ENCODE peak calls at places on chromosomes 1 and 21, in ten cellular contexts. One of them, this sample, is unnamed.

GRCh38 chr21:42002421-42002958 is 7.7 kb downstream of the ZBTB21 start:
- DNase-seq in CD8-positive, alpha-beta T cell: peak
- DNase-seq in body of pancreas: no peak
- DNase-seq in NB4: no peak
- DNase-seq in colonic mucosa: no peak
- DNase-seq in lower lobe of right lung: no peak
- DNase-seq in right lobe of liver: no peak
- DNase-seq in PC-3: peak
- DNase-seq in heart left ventricle: no peak
- DNase-seq in thyroid gland: no peak
- DNase-seq in this sample: peak

GRCh38 chr1:221462345-221462744 is 279.5 kb downstream of the DUSP10 start:
- DNase-seq in CD8-positive, alpha-beta T cell: no peak
- DNase-seq in body of pancreas: no peak
- DNase-seq in NB4: no peak
- DNase-seq in colonic mucosa: no peak
- DNase-seq in lower lobe of right lung: no peak
- DNase-seq in right lobe of liver: no peak
- DNase-seq in PC-3: peak
- DNase-seq in heart left ventricle: no peak
- DNase-seq in thyroid gland: no peak
- DNase-seq in this sample: no peak

GRCh38 chr21:41780337-41781046 is 13.6 kb upstream of the RIPK4 start:
- DNase-seq in CD8-positive, alpha-beta T cell: no peak
- DNase-seq in body of pancreas: no peak
- DNase-seq in NB4: no peak
- DNase-seq in colonic mucosa: no peak
- DNase-seq in lower lobe of right lung: no peak
- DNase-seq in right lobe of liver: no peak
- DNase-seq in PC-3: no peak
- DNase-seq in heart left ventricle: no peak
- DNase-seq in thyroid gland: no peak
- DNase-seq in this sample: no peak

GRCh38 chr1:42379794-42380616 is 587 bp upstream of the RIMKLA start:
- DNase-seq in CD8-positive, alpha-beta T cell: no peak
- DNase-seq in body of pancreas: no peak
- DNase-seq in NB4: peak
- DNase-seq in colonic mucosa: no peak
- DNase-seq in lower lobe of right lung: peak
- DNase-seq in right lobe of liver: peak
- DNase-seq in PC-3: peak
- DNase-seq in heart left ventricle: no peak
- DNase-seq in thyroid gland: no peak
- DNase-seq in this sample: no peak

GRCh38 chr21:15809818-15810217 is 80.0 kb downstream of the USP25 start:
- DNase-seq in CD8-positive, alpha-beta T cell: no peak
- DNase-seq in body of pancreas: no peak
- DNase-seq in NB4: peak
- DNase-seq in colonic mucosa: no peak
- DNase-seq in lower lobe of right lung: peak
- DNase-seq in right lobe of liver: no peak
- DNase-seq in PC-3: no peak
- DNase-seq in heart left ventricle: no peak
- DNase-seq in thyroid gland: no peak
- DNase-seq in this sample: no peak

GRCh38 chr1:41478118-41478748 is 6.2 kb downstream of the EDN2 start:
- DNase-seq in CD8-positive, alpha-beta T cell: no peak
- DNase-seq in body of pancreas: no peak
- DNase-seq in NB4: no peak
- DNase-seq in colonic mucosa: no peak
- DNase-seq in lower lobe of right lung: peak
- DNase-seq in right lobe of liver: no peak
- DNase-seq in PC-3: no peak
- DNase-seq in heart left ventricle: no peak
- DNase-seq in thyroid gland: no peak
- DNase-seq in this sample: no peak

GRCh38 chr1:103108525-103109150 is 316 bp upstream of the COL11A1 start:
- DNase-seq in CD8-positive, alpha-beta T cell: no peak
- DNase-seq in body of pancreas: peak
- DNase-seq in NB4: no peak
- DNase-seq in colonic mucosa: no peak
- DNase-seq in lower lobe of right lung: no peak
- DNase-seq in right lobe of liver: no peak
- DNase-seq in PC-3: no peak
- DNase-seq in heart left ventricle: no peak
- DNase-seq in thyroid gland: peak
- DNase-seq in this sample: no peak

GRCh38 chr1:10446790-10447422 is 2.9 kb upstream of the CORT start:
- DNase-seq in CD8-positive, alpha-beta T cell: no peak
- DNase-seq in body of pancreas: no peak
- DNase-seq in NB4: no peak
- DNase-seq in colonic mucosa: no peak
- DNase-seq in lower lobe of right lung: no peak
- DNase-seq in right lobe of liver: no peak
- DNase-seq in PC-3: no peak
- DNase-seq in heart left ventricle: no peak
- DNase-seq in thyroid gland: no peak
- DNase-seq in this sample: no peak

GRCh38 chr1:219731771-219732170 is 118.9 kb upstream of the ZC3H11B start:
- DNase-seq in CD8-positive, alpha-beta T cell: no peak
- DNase-seq in body of pancreas: no peak
- DNase-seq in NB4: no peak
- DNase-seq in colonic mucosa: no peak
- DNase-seq in lower lobe of right lung: no peak
- DNase-seq in right lobe of liver: no peak
- DNase-seq in PC-3: peak
- DNase-seq in heart left ventricle: no peak
- DNase-seq in thyroid gland: no peak
- DNase-seq in this sample: no peak

GRCh38 chr1:184691719-184692324 is 62.8 kb downstream of the EDEM3 start:
- DNase-seq in CD8-positive, alpha-beta T cell: no peak
- DNase-seq in body of pancreas: no peak
- DNase-seq in NB4: peak
- DNase-seq in colonic mucosa: no peak
- DNase-seq in lower lobe of right lung: no peak
- DNase-seq in right lobe of liver: no peak
- DNase-seq in PC-3: peak
- DNase-seq in heart left ventricle: no peak
- DNase-seq in thyroid gland: no peak
- DNase-seq in this sample: peak

GRCh38 chr1:232193451-232193783 is 436.5 kb downstream of the SIPA1L2 start:
- DNase-seq in CD8-positive, alpha-beta T cell: no peak
- DNase-seq in body of pancreas: no peak
- DNase-seq in NB4: no peak
- DNase-seq in colonic mucosa: no peak
- DNase-seq in lower lobe of right lung: no peak
- DNase-seq in right lobe of liver: no peak
- DNase-seq in PC-3: no peak
- DNase-seq in heart left ventricle: no peak
- DNase-seq in thyroid gland: no peak
- DNase-seq in this sample: no peak

GRCh38 chr21:45996311-45997204 is 15.0 kb downstream of the COL6A1 start:
- DNase-seq in CD8-positive, alpha-beta T cell: no peak
- DNase-seq in body of pancreas: peak
- DNase-seq in NB4: no peak
- DNase-seq in colonic mucosa: peak
- DNase-seq in lower lobe of right lung: peak
- DNase-seq in right lobe of liver: peak
- DNase-seq in PC-3: no peak
- DNase-seq in heart left ventricle: peak
- DNase-seq in thyroid gland: peak
- DNase-seq in this sample: no peak

GRCh38 chr1:27634166-27634981 is 611 bp downstream of the FGR start:
- DNase-seq in CD8-positive, alpha-beta T cell: peak
- DNase-seq in body of pancreas: no peak
- DNase-seq in NB4: peak
- DNase-seq in colonic mucosa: no peak
- DNase-seq in lower lobe of right lung: peak
- DNase-seq in right lobe of liver: peak
- DNase-seq in PC-3: no peak
- DNase-seq in heart left ventricle: peak
- DNase-seq in thyroid gland: peak
- DNase-seq in this sample: peak

GRCh38 chr1:70403759-70404158 is 7.3 kb upstream of the CTH start:
- DNase-seq in CD8-positive, alpha-beta T cell: no peak
- DNase-seq in body of pancreas: no peak
- DNase-seq in NB4: no peak
- DNase-seq in colonic mucosa: no peak
- DNase-seq in lower lobe of right lung: no peak
- DNase-seq in right lobe of liver: no peak
- DNase-seq in PC-3: no peak
- DNase-seq in heart left ventricle: no peak
- DNase-seq in thyroid gland: no peak
- DNase-seq in this sample: no peak

GRCh38 chr1:197841158-197841557 is 61.3 kb upstream of the C1orf53 start:
- DNase-seq in CD8-positive, alpha-beta T cell: no peak
- DNase-seq in body of pancreas: no peak
- DNase-seq in NB4: no peak
- DNase-seq in colonic mucosa: no peak
- DNase-seq in lower lobe of right lung: no peak
- DNase-seq in right lobe of liver: no peak
- DNase-seq in PC-3: no peak
- DNase-seq in heart left ventricle: no peak
- DNase-seq in thyroid gland: no peak
- DNase-seq in this sample: no peak
- TF ChIP-seq CTCF in CD8-positive, alpha-beta T cell: no peak
- TF ChIP-seq CTCF in body of pancreas: no peak
- TF ChIP-seq CTCF in NB4: no peak
- TF ChIP-seq CTCF in colonic mucosa: no peak
- TF ChIP-seq CTCF in lower lobe of right lung: no peak
- TF ChIP-seq CTCF in right lobe of liver: no peak
- TF ChIP-seq CTCF in PC-3: no peak
- TF ChIP-seq CTCF in heart left ventricle: no peak
- TF ChIP-seq CTCF in thyroid gland: no peak
- TF ChIP-seq CTCF in this sample: no peak

GRCh38 chr1:212930986-212931678 is 19.2 kb upstream of the VASH2 start:
- DNase-seq in CD8-positive, alpha-beta T cell: no peak
- DNase-seq in body of pancreas: no peak
- DNase-seq in NB4: no peak
- DNase-seq in colonic mucosa: no peak
- DNase-seq in lower lobe of right lung: no peak
- DNase-seq in right lobe of liver: no peak
- DNase-seq in PC-3: peak
- DNase-seq in heart left ventricle: no peak
- DNase-seq in thyroid gland: no peak
- DNase-seq in this sample: peak
- H3K4me3 ChIP-seq in CD8-positive, alpha-beta T cell: no peak
- H3K4me3 ChIP-seq in body of pancreas: no peak
- H3K4me3 ChIP-seq in NB4: no peak
- H3K4me3 ChIP-seq in colonic mucosa: no peak
- H3K4me3 ChIP-seq in lower lobe of right lung: no peak
- H3K4me3 ChIP-seq in right lobe of liver: no peak
- H3K4me3 ChIP-seq in PC-3: no peak
- H3K4me3 ChIP-seq in heart left ventricle: no peak
- H3K4me3 ChIP-seq in thyroid gland: no peak
- H3K4me3 ChIP-seq in this sample: peak

DNA sequence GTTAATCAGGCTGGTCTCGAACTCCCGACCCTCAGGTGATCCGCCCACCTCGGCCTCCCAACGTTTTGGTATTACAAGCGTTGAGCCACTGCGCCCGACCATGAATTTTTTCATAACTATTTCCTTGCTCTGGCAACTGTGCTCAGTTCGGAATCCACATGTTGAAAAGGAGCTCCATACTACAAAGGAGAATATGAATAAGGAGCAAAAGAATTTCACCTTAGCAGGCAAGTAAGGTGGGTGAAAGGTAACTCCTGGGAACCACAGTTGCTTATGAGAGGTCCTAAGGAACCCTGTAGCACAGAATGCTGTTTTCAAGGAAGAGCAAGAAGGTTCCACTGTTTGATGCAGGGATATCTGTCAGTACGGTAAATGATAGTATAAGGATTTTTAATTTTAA is 29.9 kb upstream of the NADK start:
- DNase-seq in CD8-positive, alpha-beta T cell: no peak
- DNase-seq in body of pancreas: no peak
- DNase-seq in NB4: no peak
- DNase-seq in colonic mucosa: no peak
- DNase-seq in lower lobe of right lung: no peak
- DNase-seq in right lobe of liver: no peak
- DNase-seq in PC-3: no peak
- DNase-seq in heart left ventricle: no peak
- DNase-seq in thyroid gland: no peak
- DNase-seq in this sample: no peak
- TF ChIP-seq CTCF in CD8-positive, alpha-beta T cell: no peak
- TF ChIP-seq CTCF in body of pancreas: no peak
- TF ChIP-seq CTCF in NB4: no peak
- TF ChIP-seq CTCF in colonic mucosa: no peak
- TF ChIP-seq CTCF in lower lobe of right lung: no peak
- TF ChIP-seq CTCF in right lobe of liver: no peak
- TF ChIP-seq CTCF in PC-3: no peak
- TF ChIP-seq CTCF in heart left ventricle: no peak
- TF ChIP-seq CTCF in thyroid gland: no peak
- TF ChIP-seq CTCF in this sample: no peak

GRCh38 chr1:162612606-162613400 is 19.5 kb upstream of the DDR2 start:
- DNase-seq in CD8-positive, alpha-beta T cell: no peak
- DNase-seq in body of pancreas: peak
- DNase-seq in NB4: peak
- DNase-seq in colonic mucosa: no peak
- DNase-seq in lower lobe of right lung: no peak
- DNase-seq in right lobe of liver: peak
- DNase-seq in PC-3: no peak
- DNase-seq in heart left ventricle: no peak
- DNase-seq in thyroid gland: peak
- DNase-seq in this sample: no peak
- H3K4me3 ChIP-seq in CD8-positive, alpha-beta T cell: no peak
- H3K4me3 ChIP-seq in body of pancreas: no peak
- H3K4me3 ChIP-seq in NB4: no peak
- H3K4me3 ChIP-seq in colonic mucosa: no peak
- H3K4me3 ChIP-seq in lower lobe of right lung: no peak
- H3K4me3 ChIP-seq in right lobe of liver: no peak
- H3K4me3 ChIP-seq in PC-3: no peak
- H3K4me3 ChIP-seq in heart left ventricle: no peak
- H3K4me3 ChIP-seq in thyroid gland: no peak
- H3K4me3 ChIP-seq in this sample: no peak

GRCh38 chr1:93525431-93525830 is 77.5 kb downstream of the FNBP1L start:
- DNase-seq in CD8-positive, alpha-beta T cell: no peak
- DNase-seq in body of pancreas: no peak
- DNase-seq in NB4: no peak
- DNase-seq in colonic mucosa: no peak
- DNase-seq in lower lobe of right lung: no peak
- DNase-seq in right lobe of liver: no peak
- DNase-seq in PC-3: no peak
- DNase-seq in heart left ventricle: no peak
- DNase-seq in thyroid gland: no peak
- DNase-seq in this sample: no peak
- TF ChIP-seq CTCF in CD8-positive, alpha-beta T cell: no peak
- TF ChIP-seq CTCF in body of pancreas: no peak
- TF ChIP-seq CTCF in NB4: no peak
- TF ChIP-seq CTCF in colonic mucosa: no peak
- TF ChIP-seq CTCF in lower lobe of right lung: no peak
- TF ChIP-seq CTCF in right lobe of liver: no peak
- TF ChIP-seq CTCF in PC-3: no peak
- TF ChIP-seq CTCF in heart left ventricle: no peak
- TF ChIP-seq CTCF in thyroid gland: no peak
- TF ChIP-seq CTCF in this sample: no peak

GRCh38 chr1:200029035-200029623 is 1.6 kb downstream of the NR5A2 start:
- DNase-seq in CD8-positive, alpha-beta T cell: no peak
- DNase-seq in body of pancreas: peak
- DNase-seq in NB4: peak
- DNase-seq in colonic mucosa: peak
- DNase-seq in lower lobe of right lung: no peak
- DNase-seq in right lobe of liver: peak
- DNase-seq in PC-3: peak
- DNase-seq in heart left ventricle: no peak
- DNase-seq in thyroid gland: no peak
- DNase-seq in this sample: peak
- H3K4me3 ChIP-seq in CD8-positive, alpha-beta T cell: no peak
- H3K4me3 ChIP-seq in body of pancreas: peak
- H3K4me3 ChIP-seq in NB4: peak
- H3K4me3 ChIP-seq in colonic mucosa: peak
- H3K4me3 ChIP-seq in lower lobe of right lung: peak
- H3K4me3 ChIP-seq in right lobe of liver: peak
- H3K4me3 ChIP-seq in PC-3: peak
- H3K4me3 ChIP-seq in heart left ventricle: peak
- H3K4me3 ChIP-seq in thyroid gland: no peak
- H3K4me3 ChIP-seq in this sample: peak

GRCh38 chr1:182484531-182485257 is 34.7 kb downstream of the RGSL1 start:
- DNase-seq in CD8-positive, alpha-beta T cell: no peak
- DNase-seq in body of pancreas: no peak
- DNase-seq in NB4: peak
- DNase-seq in colonic mucosa: no peak
- DNase-seq in lower lobe of right lung: no peak
- DNase-seq in right lobe of liver: peak
- DNase-seq in PC-3: peak
- DNase-seq in heart left ventricle: no peak
- DNase-seq in thyroid gland: no peak
- DNase-seq in this sample: peak
- TF ChIP-seq CTCF in CD8-positive, alpha-beta T cell: no peak
- TF ChIP-seq CTCF in body of pancreas: peak
- TF ChIP-seq CTCF in NB4: peak
- TF ChIP-seq CTCF in colonic mucosa: peak
- TF ChIP-seq CTCF in lower lobe of right lung: peak
- TF ChIP-seq CTCF in right lobe of liver: peak
- TF ChIP-seq CTCF in PC-3: peak
- TF ChIP-seq CTCF in heart left ventricle: no peak
- TF ChIP-seq CTCF in thyroid gland: no peak
- TF ChIP-seq CTCF in this sample: peak